ENCODE peak calls at places on chromosomes 3 and 15, in seven cellular contexts. X is neural progenitor cell, R is GM23338, J is GM23248, L is HepG2, U is fibroblast of lung, C is HCT116. S is an unnamed sample.
A peak's percentile ranks its signal among the peaks of the same experiment; 100 is the strongest.

GRCh38 chr15:59013246-59013645 is 25.8 kb downstream of the RNF111 start:
- DNase-seq in J (no peak), R (no peak), U (peak; percentile 54), L (no peak), C (no peak), X (no peak), S (no peak)

GRCh38 chr3:132870596-132870995 is 148.4 kb upstream of the NPHP3 start:
- DNase-seq in L (no peak), X (no peak), U (no peak), J (no peak), C (no peak), R (no peak), S (no peak)

GRCh38 chr3:7977245-7978103 is 524.1 kb upstream of the LMCD1 start:
- DNase-seq in R (no peak), L (no peak), U (peak; percentile 83), J (no peak), C (no peak), X (no peak), S (no peak)

GRCh38 chr3:185397676-185398075 is 34.7 kb downstream of the MAP3K13 start:
- DNase-seq in X (no peak), R (no peak), J (no peak), L (no peak), U (no peak), C (no peak), S (no peak)

GRCh38 chr3:139132976-139133375 is 88.3 kb upstream of the PRR23C start:
- DNase-seq in J (no peak), L (no peak), C (no peak), X (no peak), U (no peak), R (no peak), S (no peak)

GRCh38 chr15:33994005-33994615 is 25.8 kb downstream of the CHRM5 start:
- DNase-seq in L (peak; percentile 45), R (peak; percentile 76), X (peak; percentile 56), C (peak; percentile 22), J (peak; percentile 53), U (peak; percentile 40), S (no peak)

GRCh38 chr3:67529337-67529736 is 125.1 kb downstream of the SUCLG2 start:
- DNase-seq in R (no peak), C (no peak), J (no peak), U (no peak), L (peak; percentile 8), X (no peak), S (no peak)

GRCh38 chr3:184332370-184333090 is 4.9 kb upstream of the FAM131A start:
- DNase-seq in L (no peak), J (peak; percentile 95), X (no peak), C (no peak), R (no peak), U (peak; percentile 96), S (peak; percentile 69)

GRCh38 chr3:27633224-27633545 is 88.9 kb downstream of the EOMES start:
- DNase-seq in J (no peak), C (no peak), X (no peak), R (no peak), U (peak; percentile 60), L (peak; percentile 3), S (no peak)

GRCh38 chr3:132255041-132255745 is 62.0 kb upstream of the ACP3 start:
- DNase-seq in J (peak; percentile 95), X (no peak), L (no peak), C (no peak), R (peak; percentile 8), U (peak; percentile 92), S (peak; percentile 10)

GRCh38 chr3:160226026-160226739 is 961 bp downstream of the C3orf80 start:
- DNase-seq in L (no peak), R (peak; percentile 65), C (no peak), X (peak; percentile 74), U (no peak), J (peak; percentile 25), S (no peak)

GRCh38 chr3:141894524-141895176 is 18.2 kb downstream of the ATP1B3 start:
- DNase-seq in C (peak; percentile 12), L (peak; percentile 57), U (peak; percentile 75), X (no peak), J (peak; percentile 90), R (no peak), S (no peak)

GRCh38 chr3:190131329-190131728 is 10.6 kb upstream of the P3H2 start:
- DNase-seq in U (peak; percentile 77), X (no peak), C (peak; percentile 24), R (no peak), J (peak; percentile 55), L (no peak), S (peak; percentile 31)

GRCh38 chr15:69885182-69886041 is 212.3 kb downstream of the TLE3 start:
- DNase-seq in X (peak; percentile 78), R (no peak), C (no peak), L (no peak), J (no peak), U (peak; percentile 34), S (no peak)

GRCh38 chr3:51710631-51711351 is 3.9 kb downstream of the GRM2 start:
- DNase-seq in R (peak; percentile 64), U (no peak), L (no peak), X (peak; percentile 51), C (no peak), J (peak; percentile 13), S (no peak)

GRCh38 chr3:73004316-73004715 is 7.7 kb downstream of the PPP4R2 start:
- DNase-seq in L (no peak), R (no peak), U (no peak), J (no peak), X (no peak), C (no peak), S (no peak)

GRCh38 chr3:73007992-73008712 is 11.5 kb downstream of the PPP4R2 start:
- DNase-seq in L (no peak), X (no peak), U (no peak), J (peak; percentile 35), C (no peak), R (no peak), S (no peak)

GRCh38 chr3:73010158-73010557 is 13.5 kb downstream of the PPP4R2 start:
- DNase-seq in R (no peak), C (no peak), X (no peak), U (no peak), L (no peak), J (no peak), S (no peak)

GRCh38 chr3:73009750-73010149 is 13.1 kb downstream of the PPP4R2 start:
- DNase-seq in L (no peak), X (no peak), C (no peak), J (no peak), U (no peak), R (no peak), S (no peak)

DNA sequence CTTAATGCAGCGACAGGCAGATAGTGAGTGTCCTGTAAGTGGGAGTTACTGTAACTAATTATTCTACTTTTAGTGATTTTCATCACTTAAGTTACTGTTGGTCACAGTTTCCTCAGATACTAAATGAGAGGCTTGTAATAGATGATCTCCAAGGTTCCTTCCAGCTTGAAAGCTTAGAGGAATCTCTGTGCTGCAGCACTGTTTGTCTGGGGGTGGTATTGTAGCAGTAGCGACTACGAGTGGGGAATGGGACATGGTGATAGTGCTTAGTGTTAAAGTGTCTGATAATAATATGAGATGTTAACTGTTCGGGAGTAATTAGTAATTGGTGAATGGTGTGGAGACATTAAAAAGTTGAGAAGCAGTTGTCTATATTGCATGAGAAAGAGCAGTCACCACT is 12.4 kb downstream of the PPP4R2 start:
- DNase-seq in C (no peak), U (no peak), J (no peak), X (no peak), R (no peak), L (no peak), S (no peak)
- H3K4me3 ChIP-seq in C (no peak overlapping the region), U (no peak overlapping the region), J (no peak overlapping the region), X (no peak overlapping the region), R (no peak overlapping the region), L (no peak overlapping the region), S (no peak overlapping the region)

DNA sequence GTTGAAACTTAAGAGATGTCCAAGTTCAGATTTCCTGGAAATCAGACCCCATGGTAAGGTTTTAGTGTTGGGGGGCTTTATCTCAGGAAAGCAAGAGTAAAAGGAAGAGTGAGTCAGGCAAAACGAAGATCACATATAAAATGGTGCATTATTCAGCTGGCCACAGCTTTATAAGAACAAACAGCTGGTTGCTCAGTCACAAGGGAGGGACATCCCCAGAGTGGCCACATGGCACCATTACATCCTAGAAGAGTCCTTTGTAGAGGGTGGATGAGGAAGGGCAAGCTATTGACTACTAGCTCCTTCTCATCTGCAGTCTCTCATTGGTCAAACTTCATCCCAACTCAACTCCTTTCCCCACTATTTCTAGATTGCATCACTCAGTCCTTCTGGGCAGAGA is 68.3 kb upstream of the COL8A1 start:
- DNase-seq in U (no peak), R (no peak), J (no peak), C (no peak), X (no peak), L (no peak), S (no peak)
- H2AFZ ChIP-seq in U (no peak overlapping the region), R (no peak overlapping the region), J (no peak overlapping the region), C (no peak overlapping the region), X (no peak overlapping the region), L (no peak overlapping the region), S (no peak overlapping the region)

DNA sequence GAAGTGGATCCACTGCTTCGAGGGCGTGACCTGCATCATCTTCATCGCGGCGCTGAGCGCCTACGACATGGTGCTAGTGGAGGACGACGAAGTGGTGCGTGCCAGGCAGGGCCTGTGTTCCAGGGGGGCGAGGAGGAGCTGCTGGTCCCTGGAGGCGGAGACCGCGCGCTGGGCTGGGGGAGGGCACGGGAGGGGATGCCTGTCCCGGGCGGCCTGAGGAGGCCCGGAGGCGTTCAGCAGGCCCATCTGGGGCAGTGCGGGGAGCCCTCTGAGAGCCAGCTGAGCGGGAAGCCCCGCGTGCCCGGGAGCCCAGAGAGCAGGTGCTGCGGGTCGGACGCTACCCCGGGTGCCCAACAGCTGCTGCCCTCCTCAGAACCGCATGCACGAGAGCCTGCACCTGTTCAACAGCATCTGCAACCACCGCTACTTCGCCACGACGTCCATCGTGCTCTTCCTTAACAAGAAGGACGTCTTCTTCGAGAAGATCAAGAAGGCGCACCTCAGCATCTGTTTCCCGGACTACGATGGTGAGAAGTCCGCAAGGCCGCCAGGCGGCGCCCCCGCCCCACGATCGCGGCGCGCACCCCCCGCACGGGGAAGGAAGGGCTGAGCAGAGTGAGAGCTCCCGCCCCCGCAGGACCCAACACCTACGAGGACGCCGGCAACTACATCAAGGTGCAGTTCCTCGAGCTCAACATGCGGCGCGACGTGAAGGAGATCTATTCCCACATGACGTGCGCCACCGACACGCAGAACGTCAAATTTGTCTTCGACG is 2.9 kb downstream of the GNAT1 start:
- DNase-seq in U (peak; percentile 44), J (peak; percentile 77), C (peak; percentile 49), L (peak; percentile 51), X (peak; percentile 82), R (peak; percentile 82), S (peak; percentile 72)
- TF ChIP-seq EZH2 in U (peak; percentile 73), J (peak; percentile 15), C (no peak), L (no peak), X (peak; percentile 52), R (no peak), S (no peak)

GRCh38 chr3:170866499-170866898 is 3.5 kb downstream of the RPL22L1 start:
- DNase-seq in U (no peak), R (no peak), C (no peak), L (no peak), J (no peak), X (no peak), S (no peak)

GRCh38 chr3:170868577-170869239 is 1.3 kb downstream of the RPL22L1 start:
- DNase-seq in J (peak; percentile 24), R (no peak), L (no peak), U (no peak), X (no peak), C (no peak), S (no peak)

GRCh38 chr3:170867552-170867951 is 2.4 kb downstream of the RPL22L1 start:
- DNase-seq in X (no peak), C (no peak), L (no peak), J (no peak), U (no peak), R (no peak), S (no peak)

GRCh38 chr3:170865209-170866094 is 4.5 kb downstream of the RPL22L1 start:
- DNase-seq in C (no peak), J (no peak), X (no peak), R (no peak), L (peak; percentile 18), U (no peak), S (peak; percentile 51)

GRCh38 chr3:170867143-170867542 is 2.9 kb downstream of the RPL22L1 start:
- DNase-seq in L (no peak), C (no peak), U (no peak), R (no peak), X (no peak), J (peak; percentile 17), S (no peak)
- H3K4me3 ChIP-seq in L (no peak overlapping the region), C (no peak overlapping the region), U (no peak overlapping the region), R (peak overlapping the region; percentile 78), X (peak overlapping the region; percentile 79), J (peak overlapping the region; percentile 91), S (peak overlapping the region; percentile 92)

S was measured in PC-9.